ENCODE peak calls at places on chromosomes 13 and 19, in six cellular contexts. R is endodermal cell, M is fibroblast of mammary gland, G is Peyer's patch, Y is fibroblast of pulmonary artery, T is IMR-90. J is an unnamed sample.

GRCh38 chr19:55446060-55446459 is 3.0 kb upstream of the SHISA7 start:
- DNase-seq in R (no peak), M (no peak), G (no peak), Y (no peak), T (no peak), J (no peak)

GRCh38 chr13:110351636-110352420 is 44.7 kb downstream of the COL4A2 start:
- DNase-seq in R (no peak), M (no peak), G (no peak), Y (no peak), T (no peak), J (no peak)

GRCh38 chr13:95547531-95548167 is 4.9 kb upstream of the CLDN10 start:
- DNase-seq in R (no peak), M (no peak), G (no peak), Y (no peak), T (no peak), J (no peak)

GRCh38 chr13:74017301-74018092 is 116.7 kb downstream of the KLF12 start:
- DNase-seq in R (no peak), M (no peak), G (no peak), Y (no peak), T (no peak), J (no peak)

GRCh38 chr19:6616011-6616410 is 25.1 kb upstream of the CD70 start:
- DNase-seq in R (no peak), M (peak), G (no peak), Y (peak), T (no peak), J (peak)

GRCh38 chr13:48533986-48534600 is 1.2 kb upstream of the RCBTB2 start:
- DNase-seq in R (no peak), M (no peak), G (no peak), Y (no peak), T (no peak), J (no peak)

GRCh38 chr13:25882732-25883357 is 169.0 kb downstream of the SHISA2 start:
- DNase-seq in R (peak), M (no peak), G (no peak), Y (no peak), T (no peak), J (no peak)

GRCh38 chr19:51195616-51196015 is 29.3 kb upstream of the CD33 start:
- DNase-seq in R (no peak), M (no peak), G (no peak), Y (no peak), T (no peak), J (no peak)

GRCh38 chr13:37995052-37995451 is 125.5 kb upstream of the TRPC4 start:
- DNase-seq in R (no peak), M (no peak), G (no peak), Y (peak), T (peak), J (no peak)

GRCh38 chr19:45878043-45878794 is 7.7 kb downstream of the IRF2BP1 start:
- DNase-seq in R (peak), M (no peak), G (peak), Y (no peak), T (no peak), J (no peak)

GRCh38 chr19:48918801-48919247 is 14.7 kb upstream of the DHDH start:
- DNase-seq in R (peak), M (no peak), G (no peak), Y (peak), T (no peak), J (no peak)

GRCh38 chr13:74409551-74409950 is 275.3 kb upstream of the KLF12 start:
- DNase-seq in R (no peak), M (no peak), G (no peak), Y (no peak), T (no peak), J (no peak)

GRCh38 chr13:51221674-51222509 is at the start of gene FAM124A:
- DNase-seq in R (peak), M (peak), G (peak), Y (no peak), T (peak), J (peak)

GRCh38 chr19:44576843-44577565 is 36.4 kb upstream of the IGSF23 start:
- DNase-seq in R (peak), M (peak), G (peak), Y (peak), T (peak), J (no peak)

GRCh38 chr19:43789029-43789428 is 8.3 kb upstream of the KCNN4 start:
- DNase-seq in R (peak), M (peak), G (no peak), Y (peak), T (peak), J (no peak)

GRCh38 chr13:46475586-46475991 is 77.4 kb upstream of the LRCH1 start:
- DNase-seq in R (no peak), M (peak), G (no peak), Y (peak), T (no peak), J (no peak)

GRCh38 chr13:30792257-30793000 is 57.1 kb downstream of the ALOX5AP start:
- DNase-seq in R (peak), M (peak), G (peak), Y (peak), T (peak), J (no peak)

GRCh38 chr19:50646074-50646807 is 3.0 kb upstream of the C19orf81 start:
- DNase-seq in R (no peak), M (peak), G (no peak), Y (peak), T (peak), J (no peak)

GRCh38 chr19:18097217-18097992 is at the start of gene MAST3:
- DNase-seq in R (peak), M (peak), G (peak), Y (peak), T (peak), J (peak)

GRCh38 chr13:102089177-102089576 is 312.7 kb downstream of the FGF14 start:
- DNase-seq in R (no peak), M (peak), G (no peak), Y (no peak), T (no peak), J (no peak)

GRCh38 chr19:7348587-7349230 is at the start of gene ARHGEF18:
- DNase-seq in R (no peak), M (no peak), G (no peak), Y (no peak), T (no peak), J (peak)

GRCh38 chr13:85632526-85633215 is 166.5 kb downstream of the SLITRK6 start:
- DNase-seq in R (no peak), M (no peak), G (no peak), Y (no peak), T (no peak), J (no peak)

GRCh38 chr13:42707596-42707995 is 73.8 kb upstream of the FAM216B start:
- DNase-seq in R (no peak), M (peak), G (no peak), Y (peak), T (peak), J (no peak)

GRCh38 chr19:34260771-34261173 is 6.4 kb downstream of the GARRE1 start:
- DNase-seq in R (peak), M (no peak), G (no peak), Y (peak), T (peak), J (no peak)

GRCh38 chr13:70310720-70311119 is 202.5 kb upstream of the KLHL1 start:
- DNase-seq in R (peak), M (no peak), G (no peak), Y (peak), T (no peak), J (no peak)

GRCh38 chr19:49142866-49143335 is 12.3 kb downstream of the HRC start:
- DNase-seq in R (peak), M (peak), G (peak), Y (peak), T (peak), J (peak)

GRCh38 chr13:34344761-34345600 is 527.0 kb downstream of the RFC3 start:
- DNase-seq in R (no peak), M (no peak), G (no peak), Y (no peak), T (no peak), J (no peak)

GRCh38 chr13:36520111-36520510 is 87.8 kb downstream of the CCNA1 start:
- DNase-seq in R (no peak), M (no peak), G (no peak), Y (no peak), T (no peak), J (no peak)

GRCh38 chr13:79481685-79482052 is 714 bp downstream of the NDFIP2 start:
- DNase-seq in R (no peak), M (peak), G (no peak), Y (no peak), T (no peak), J (no peak)

GRCh38 chr19:29405728-29405995 is 120.1 kb upstream of the VSTM2B start:
- DNase-seq in R (no peak), M (no peak), G (no peak), Y (no peak), T (no peak), J (no peak)
- TF ChIP-seq CTCF in R (no peak), M (no peak), G (no peak), Y (no peak), T (no peak), J (no peak)

DNA sequence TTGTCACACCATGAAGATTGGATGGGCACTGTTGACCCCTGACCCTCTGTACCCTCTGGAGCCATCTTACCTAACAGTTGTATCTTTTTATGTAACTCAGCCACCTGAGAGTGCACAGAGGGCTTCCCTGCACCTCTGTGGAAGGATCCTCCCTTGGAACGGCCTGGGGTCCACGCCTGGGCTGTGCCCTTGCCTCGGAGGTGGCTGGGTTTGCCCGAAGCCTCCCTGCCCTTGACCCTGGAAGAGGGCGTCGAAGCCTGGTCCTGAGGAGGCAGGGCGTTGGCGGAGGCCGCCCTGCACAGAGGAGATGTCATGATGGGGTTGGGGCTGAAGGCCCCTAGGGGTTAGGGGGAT is 241 bp downstream of the ODAD3 start:
- DNase-seq in R (no peak), M (no peak), G (no peak), Y (no peak), T (no peak), J (no peak)
- H3K4me3 ChIP-seq in R (peak), M (peak), G (peak), Y (peak), T (peak), J (peak)

DNA sequence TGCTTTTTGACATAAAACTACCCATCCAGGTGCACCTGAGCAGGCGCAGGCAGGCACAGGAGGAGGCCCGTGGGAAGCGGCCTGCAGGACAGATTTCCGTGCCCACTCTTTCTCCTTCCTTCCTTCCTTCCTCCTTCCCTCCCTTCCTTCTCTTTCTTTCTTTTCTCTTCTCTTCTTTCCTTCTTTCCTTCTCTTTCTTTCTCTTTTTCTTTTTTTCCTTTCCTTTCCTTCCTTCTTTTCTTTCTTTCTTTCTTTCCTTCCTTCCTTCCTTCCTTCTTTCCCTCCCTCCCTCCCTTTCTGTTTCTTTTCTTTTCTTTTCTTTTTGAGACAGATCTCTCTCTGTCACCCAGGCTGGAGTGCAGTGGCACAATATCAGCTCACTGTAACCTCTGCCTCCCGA is 21.2 kb upstream of the TMEM255B start:
- DNase-seq in R (no peak), M (no peak), G (no peak), Y (no peak), T (no peak), J (no peak)
- TF ChIP-seq CTCF in R (no peak), M (no peak), G (no peak), Y (no peak), T (no peak), J (no peak)

GRCh38 chr19:39408392-39409206 is 2.0 kb downstream of the ZFP36 start:
- DNase-seq in R (peak), M (peak), G (no peak), Y (peak), T (peak), J (no peak)
- H3K4me3 ChIP-seq in R (peak), M (peak), G (peak), Y (peak), T (peak), J (peak)

GRCh38 chr19:47226426-47227346 is 4.3 kb downstream of the BBC3 start:
- DNase-seq in R (no peak), M (peak), G (peak), Y (peak), T (peak), J (peak)
- TF ChIP-seq CTCF in R (no peak), M (no peak), G (no peak), Y (no peak), T (no peak), J (no peak)

J was measured in GM06990.